ENCODE peak calls at places on chromosomes 1 and 21, in six cellular contexts. L, Z, T, M, U and R are unnamed samples.

GRCh38 chr1:25774921-25775774 is 24.8 kb upstream of the SELENON start:
- DNase-seq in M (no peak), T (no peak), Z (peak; percentile 80), U (no peak), L (no peak), R (no peak)

GRCh38 chr21:16195476-16195875 is 465.7 kb downstream of the USP25 start:
- DNase-seq in M (no peak), T (no peak), Z (no peak), U (peak; percentile 81), L (no peak), R (no peak)

GRCh38 chr1:94697839-94698238 is 122.3 kb upstream of the SLC44A3 start:
- DNase-seq in Z (no peak), L (no peak), T (no peak), U (no peak), M (no peak), R (no peak)

GRCh38 chr1:174131032-174131638 is 28.2 kb upstream of the RABGAP1L start:
- DNase-seq in T (no peak), L (no peak), Z (no peak), U (no peak), M (no peak), R (no peak)

GRCh38 chr21:37849703-37850102 is 66.6 kb downstream of the KCNJ6 start:
- DNase-seq in U (peak; percentile 72), Z (no peak), M (no peak), L (no peak), T (no peak), R (no peak)

GRCh38 chr1:178954937-178955336 is 70.8 kb upstream of the FAM20B start:
- DNase-seq in T (no peak), U (no peak), L (no peak), Z (no peak), M (no peak), R (no peak)

GRCh38 chr1:167791281-167792209 is 69.8 kb downstream of the MPZL1 start:
- DNase-seq in Z (no peak), L (peak; percentile 43), T (peak; percentile 21), U (peak; percentile 91), M (no peak), R (no peak)

GRCh38 chr1:43554444-43554992 is 23.8 kb downstream of the PTPRF start:
- DNase-seq in L (no peak), M (no peak), U (peak; percentile 59), Z (no peak), T (no peak), R (no peak)

GRCh38 chr1:10217748-10218441 is 7.5 kb downstream of the KIF1B start:
- DNase-seq in M (no peak), Z (no peak), L (no peak), U (peak; percentile 21), T (no peak), R (no peak)

GRCh38 chr1:207006914-207007313 is 25.6 kb downstream of the C1orf116 start:
- DNase-seq in M (no peak), T (no peak), L (no peak), U (no peak), Z (no peak), R (no peak)

GRCh38 chr1:59124166-59124565 is 172.7 kb upstream of the FGGY start:
- DNase-seq in Z (no peak), L (no peak), M (no peak), T (no peak), U (peak; percentile 53), R (no peak)

GRCh38 chr1:26961826-26962225 is 1.6 kb upstream of the KDF1 start:
- DNase-seq in U (peak; percentile 93), T (no peak), M (no peak), L (no peak), Z (no peak), R (no peak)

GRCh38 chr1:19468397-19468956 is 16.9 kb downstream of the CAPZB start:
- DNase-seq in T (no peak), M (no peak), Z (peak; percentile 57), U (no peak), L (no peak), R (no peak)

GRCh38 chr1:29633271-29633615 is 396.9 kb downstream of the PTPRU start:
- DNase-seq in T (no peak), Z (no peak), U (no peak), M (no peak), L (no peak), R (no peak)

GRCh38 chr1:11245904-11246726 is 16.2 kb downstream of the MTOR start:
- DNase-seq in Z (no peak), L (no peak), M (no peak), U (no peak), T (no peak), R (no peak)

GRCh38 chr1:184912392-184912791 is 61.9 kb downstream of the NIBAN1 start:
- DNase-seq in Z (no peak), M (no peak), T (no peak), U (no peak), L (no peak), R (no peak)

GRCh38 chr1:10613861-10614260 is 139.1 kb downstream of the PEX14 start:
- DNase-seq in Z (no peak), L (no peak), M (no peak), U (no peak), T (no peak), R (no peak)

GRCh38 chr1:39107891-39108290 is 81.7 kb downstream of the NDUFS5 start:
- DNase-seq in U (no peak), Z (no peak), M (no peak), T (no peak), L (no peak), R (no peak)
- H3K27ac ChIP-seq in U (peak overlapping the region; percentile 91), Z (no peak overlapping the region), M (peak overlapping the region; percentile 19), T (peak overlapping the region; percentile 86), L (peak overlapping the region; percentile 92), R (peak overlapping the region; percentile 90)

GRCh38 chr1:108016451-108016920 is 51.5 kb upstream of the VAV3 start:
- DNase-seq in M (no peak), U (peak; percentile 97), T (no peak), L (no peak), Z (no peak), R (no peak)
- H3K27ac ChIP-seq in M (no peak overlapping the region), U (peak overlapping the region; percentile 4), T (no peak overlapping the region), L (no peak overlapping the region), Z (no peak overlapping the region), R (no peak overlapping the region)

GRCh38 chr1:154955039-154955717 is 721 bp downstream of the PBXIP1 start:
- DNase-seq in U (peak; percentile 83), Z (peak; percentile 96), M (no peak), L (no peak), T (peak; percentile 80), R (peak; percentile 71)

GRCh38 chr1:154952664-154953063 is 3.2 kb downstream of the PBXIP1 start:
- DNase-seq in M (no peak), Z (no peak), L (no peak), T (no peak), U (no peak), R (no peak)

GRCh38 chr1:154953611-154954038 is 2.3 kb downstream of the PBXIP1 start:
- DNase-seq in L (no peak), U (no peak), M (no peak), Z (no peak), T (peak; percentile 15), R (no peak)

GRCh38 chr1:154955718-154956513 is at the start of gene PBXIP1:
- DNase-seq in Z (peak; percentile 79), U (peak; percentile 91), M (peak; percentile 49), T (peak; percentile 42), L (peak; percentile 54), R (no peak)

DNA sequence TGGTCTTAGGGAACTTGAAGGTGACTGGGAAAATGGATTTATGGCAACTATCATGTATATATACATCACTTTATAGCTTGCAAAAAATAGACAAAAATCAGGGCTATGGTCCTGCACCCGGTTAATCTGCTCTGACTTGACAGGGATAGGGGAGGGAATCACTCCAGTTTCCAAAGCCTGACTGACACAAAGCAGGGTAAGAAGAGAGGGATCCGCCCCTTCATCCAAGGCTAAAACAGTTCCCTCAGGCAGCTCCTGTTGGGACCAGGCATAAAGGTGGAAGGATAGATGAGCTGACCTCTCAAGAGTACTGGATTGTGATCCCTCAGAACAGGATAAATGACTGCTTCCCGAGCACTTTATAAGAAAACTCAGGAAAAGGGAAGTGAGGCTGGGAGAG is 1.4 kb downstream of the PBXIP1 start:
- DNase-seq in U (no peak), Z (no peak), L (no peak), M (no peak), T (no peak), R (no peak)
- H3K27ac ChIP-seq in U (peak overlapping the region; percentile 94), Z (peak overlapping the region; percentile 99), L (peak overlapping the region; percentile 88), M (no peak overlapping the region), T (peak overlapping the region; percentile 92), R (no peak overlapping the region)

GRCh38 chr1:85608851-85609250 is 28.3 kb downstream of the CCN1 start:
- DNase-seq in U (no peak), M (no peak), Z (no peak), T (no peak), L (no peak), R (no peak)
- H3K27ac ChIP-seq in U (no peak overlapping the region), M (no peak overlapping the region), Z (no peak overlapping the region), T (no peak overlapping the region), L (no peak overlapping the region), R (no peak overlapping the region)

GRCh38 chr1:205257735-205258134 is 30.0 kb downstream of the TMCC2 start:
- DNase-seq in L (no peak), Z (no peak), T (no peak), U (no peak), M (no peak), R (no peak)
- H3K27ac ChIP-seq in L (peak overlapping the region; percentile 76), Z (no peak overlapping the region), T (peak overlapping the region; percentile 97), U (no peak overlapping the region), M (peak overlapping the region; percentile 96), R (no peak overlapping the region)

GRCh38 chr1:183100575-183100974 is 77.4 kb downstream of the LAMC1 start:
- DNase-seq in Z (no peak), T (no peak), L (no peak), U (no peak), M (no peak), R (no peak)
- H3K27ac ChIP-seq in Z (no peak overlapping the region), T (no peak overlapping the region), L (no peak overlapping the region), U (no peak overlapping the region), M (no peak overlapping the region), R (no peak overlapping the region)

DNA sequence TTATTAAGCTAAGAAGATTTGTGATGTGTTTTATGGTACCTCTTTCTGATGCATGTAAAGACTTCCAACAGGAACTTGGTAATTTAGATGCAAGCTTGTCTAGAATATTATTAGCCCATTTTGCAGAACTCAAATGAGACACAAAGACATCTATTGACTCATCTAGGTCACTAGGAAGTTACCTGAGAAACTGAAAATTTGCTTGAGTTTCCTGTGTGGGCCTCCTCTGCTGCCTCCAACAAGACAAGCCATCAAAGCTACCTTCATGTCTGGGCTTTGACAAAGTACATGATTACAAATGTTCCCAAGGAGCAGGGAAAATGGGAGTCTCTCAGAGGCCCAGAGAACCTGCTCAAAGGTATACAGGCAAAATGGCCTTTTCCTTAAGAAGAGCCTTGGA is 5.6 kb downstream of the RUNX1 start:
- DNase-seq in Z (no peak), U (no peak), T (no peak), M (no peak), L (no peak), R (no peak)
- H3K27ac ChIP-seq in Z (peak overlapping the region; percentile 92), U (no peak overlapping the region), T (no peak overlapping the region), M (no peak overlapping the region), L (no peak overlapping the region), R (no peak overlapping the region)

GRCh38 chr1:64030411-64030810 is 173.0 kb upstream of the UBE2U start:
- DNase-seq in U (no peak), Z (no peak), L (no peak), M (no peak), T (no peak), R (no peak)
- H3K27ac ChIP-seq in U (no peak overlapping the region), Z (no peak overlapping the region), L (no peak overlapping the region), M (no peak overlapping the region), T (no peak overlapping the region), R (no peak overlapping the region)